ENCODE peak calls at places on chromosomes 16 and 17, in five cellular contexts. One of them, this sample, is unnamed.

GRCh38 chr16:89038221-89038721 is 55.4 kb upstream of the ACSF3 start:
- DNase-seq in A549: no peak
- DNase-seq in HepG2: no peak
- DNase-seq in GM12878: no peak
- DNase-seq in K562: no peak
- DNase-seq in this sample: no peak

GRCh38 chr17:79811036-79811887 is 14.4 kb upstream of the CBX8 start:
- DNase-seq in A549: peak; percentile 94
- DNase-seq in HepG2: peak; percentile 64
- DNase-seq in GM12878: no peak
- DNase-seq in K562: peak; percentile 77
- DNase-seq in this sample: no peak

GRCh38 chr16:61798741-61799140 is 237.5 kb downstream of the CDH8 start:
- DNase-seq in A549: no peak
- DNase-seq in HepG2: no peak
- DNase-seq in GM12878: no peak
- DNase-seq in K562: no peak
- DNase-seq in this sample: no peak

GRCh38 chr16:5073279-5073629 is 1.6 kb downstream of the ALG1 start:
- DNase-seq in A549: no peak
- DNase-seq in HepG2: no peak
- DNase-seq in GM12878: no peak
- DNase-seq in K562: no peak
- DNase-seq in this sample: peak; percentile 79

GRCh38 chr17:45364531-45365390 is 47.9 kb upstream of the MAP3K14 start:
- DNase-seq in A549: no peak
- DNase-seq in HepG2: no peak
- DNase-seq in GM12878: no peak
- DNase-seq in K562: no peak
- DNase-seq in this sample: peak; percentile 37

GRCh38 chr16:12340151-12340733 is 363.7 kb downstream of the SNX29 start:
- DNase-seq in A549: peak; percentile 31
- DNase-seq in HepG2: peak; percentile 74
- DNase-seq in GM12878: no peak
- DNase-seq in K562: peak; percentile 61
- DNase-seq in this sample: peak; percentile 73

GRCh38 chr16:20865420-20866126 is 34.6 kb downstream of the DCUN1D3 start:
- DNase-seq in A549: no peak
- DNase-seq in HepG2: no peak
- DNase-seq in GM12878: peak; percentile 64
- DNase-seq in K562: no peak
- DNase-seq in this sample: peak; percentile 64

GRCh38 chr16:67177743-67178699 is 5.7 kb downstream of the MATCAP1 start:
- DNase-seq in A549: peak; percentile 57
- DNase-seq in HepG2: peak; percentile 65
- DNase-seq in GM12878: no peak
- DNase-seq in K562: peak; percentile 70
- DNase-seq in this sample: peak; percentile 40

GRCh38 chr16:19330801-19331484 is 45.4 kb downstream of the CLEC19A start:
- DNase-seq in A549: peak; percentile 41
- DNase-seq in HepG2: peak; percentile 20
- DNase-seq in GM12878: no peak
- DNase-seq in K562: no peak
- DNase-seq in this sample: peak; percentile 33

GRCh38 chr17:82917656-82918345 is 78.0 kb upstream of the ZNF750 start:
- DNase-seq in A549: peak; percentile 31
- DNase-seq in HepG2: peak; percentile 23
- DNase-seq in GM12878: no peak
- DNase-seq in K562: peak; percentile 50
- DNase-seq in this sample: peak; percentile 23

GRCh38 chr17:2724783-2725164 is 13.2 kb upstream of the CLUH start:
- DNase-seq in A549: peak; percentile 77
- DNase-seq in HepG2: no peak
- DNase-seq in GM12878: no peak
- DNase-seq in K562: peak; percentile 36
- DNase-seq in this sample: peak; percentile 26

GRCh38 chr16:68335175-68335574 is 24.4 kb downstream of the PRMT7 start:
- DNase-seq in A549: no peak
- DNase-seq in HepG2: no peak
- DNase-seq in GM12878: no peak
- DNase-seq in K562: no peak
- DNase-seq in this sample: peak; percentile 42

GRCh38 chr16:55773859-55774549 is 58.9 kb downstream of the CES1 start:
- DNase-seq in A549: no peak
- DNase-seq in HepG2: no peak
- DNase-seq in GM12878: no peak
- DNase-seq in K562: no peak
- DNase-seq in this sample: no peak

GRCh38 chr17:50891577-50891989 is 25.4 kb upstream of the TOB1 start:
- DNase-seq in A549: no peak
- DNase-seq in HepG2: no peak
- DNase-seq in GM12878: no peak
- DNase-seq in K562: no peak
- DNase-seq in this sample: no peak

GRCh38 chr16:24853830-24854229 is 8.1 kb downstream of the SLC5A11 start:
- DNase-seq in A549: peak; percentile 68
- DNase-seq in HepG2: no peak
- DNase-seq in GM12878: no peak
- DNase-seq in K562: no peak
- DNase-seq in this sample: peak; percentile 66

GRCh38 chr16:29926675-29927522 is 873 bp upstream of the KCTD13 start:
- DNase-seq in A549: peak; percentile 35
- DNase-seq in HepG2: peak; percentile 35
- DNase-seq in GM12878: no peak
- DNase-seq in K562: no peak
- DNase-seq in this sample: peak; percentile 23

GRCh38 chr16:14527411-14528044 is 102.5 kb downstream of the PARN start:
- DNase-seq in A549: no peak
- DNase-seq in HepG2: no peak
- DNase-seq in GM12878: no peak
- DNase-seq in K562: no peak
- DNase-seq in this sample: peak; percentile 81

GRCh38 chr17:76500074-76500744 is 1.0 kb downstream of the RHBDF2 start:
- DNase-seq in A549: no peak
- DNase-seq in HepG2: no peak
- DNase-seq in GM12878: no peak
- DNase-seq in K562: no peak
- DNase-seq in this sample: no peak

GRCh38 chr16:1500465-1501150 is 7.4 kb downstream of the TELO2 start:
- DNase-seq in A549: no peak
- DNase-seq in HepG2: no peak
- DNase-seq in GM12878: no peak
- DNase-seq in K562: no peak
- DNase-seq in this sample: no peak

GRCh38 chr17:43584666-43585102 is 38.5 kb upstream of the ETV4 start:
- DNase-seq in A549: no peak
- DNase-seq in HepG2: peak; percentile 99
- DNase-seq in GM12878: no peak
- DNase-seq in K562: no peak
- DNase-seq in this sample: peak; percentile 52

GRCh38 chr17:78128616-78129384 is at the start of gene TMC6:
- DNase-seq in A549: peak; percentile 74
- DNase-seq in HepG2: peak; percentile 87
- DNase-seq in GM12878: no peak
- DNase-seq in K562: peak; percentile 94
- DNase-seq in this sample: no peak

GRCh38 chr17:42378597-42379594 is 9.3 kb downstream of the STAT3 start:
- DNase-seq in A549: no peak
- DNase-seq in HepG2: no peak
- DNase-seq in GM12878: peak; percentile 41
- DNase-seq in K562: no peak
- DNase-seq in this sample: peak; percentile 34

GRCh38 chr17:81210868-81211267 is 11.9 kb downstream of the CEP131 start:
- DNase-seq in A549: no peak
- DNase-seq in HepG2: no peak
- DNase-seq in GM12878: no peak
- DNase-seq in K562: no peak
- DNase-seq in this sample: no peak

GRCh38 chr17:46872421-46872820 is 21.0 kb downstream of the WNT9B start:
- DNase-seq in A549: no peak
- DNase-seq in HepG2: no peak
- DNase-seq in GM12878: no peak
- DNase-seq in K562: no peak
- DNase-seq in this sample: no peak

GRCh38 chr17:4533522-4534502 is 21.4 kb downstream of the MYBBP1A start:
- DNase-seq in A549: no peak
- DNase-seq in HepG2: peak; percentile 38
- DNase-seq in GM12878: no peak
- DNase-seq in K562: peak; percentile 29
- DNase-seq in this sample: no peak

GRCh38 chr16:24920568-24920967 is 74.8 kb downstream of the SLC5A11 start:
- DNase-seq in A549: no peak
- DNase-seq in HepG2: no peak
- DNase-seq in GM12878: no peak
- DNase-seq in K562: no peak
- DNase-seq in this sample: no peak

GRCh38 chr17:45262516-45263476 is 902 bp upstream of the SPATA32 start:
- DNase-seq in A549: no peak
- DNase-seq in HepG2: no peak
- DNase-seq in GM12878: no peak
- DNase-seq in K562: no peak
- DNase-seq in this sample: peak; percentile 73

GRCh38 chr16:67198238-67198734 is 645 bp upstream of the ELMO3 start:
- DNase-seq in A549: peak; percentile 93
- DNase-seq in HepG2: no peak
- DNase-seq in GM12878: no peak
- DNase-seq in K562: no peak
- DNase-seq in this sample: peak; percentile 29

GRCh38 chr17:32350662-32351418 is 883 bp downstream of the ZNF207 start:
- DNase-seq in A549: no peak
- DNase-seq in HepG2: peak; percentile 54
- DNase-seq in GM12878: no peak
- DNase-seq in K562: no peak
- DNase-seq in this sample: peak; percentile 62

GRCh38 chr17:45372325-45372869 is 55.6 kb upstream of the MAP3K14 start:
- DNase-seq in A549: peak; percentile 50
- DNase-seq in HepG2: no peak
- DNase-seq in GM12878: no peak
- DNase-seq in K562: no peak
- DNase-seq in this sample: peak; percentile 20

GRCh38 chr16:86590501-86591144 is 12.3 kb downstream of the FOXL1 start:
- DNase-seq in A549: no peak
- DNase-seq in HepG2: peak; percentile 32
- DNase-seq in GM12878: no peak
- DNase-seq in K562: no peak
- DNase-seq in this sample: peak; percentile 96

GRCh38 chr17:58516644-58517377 is 2.4 kb upstream of the MTMR4 start:
- DNase-seq in A549: no peak
- DNase-seq in HepG2: peak; percentile 90
- DNase-seq in GM12878: no peak
- DNase-seq in K562: no peak
- DNase-seq in this sample: no peak

GRCh38 chr17:40978752-40979151 is 5.4 kb downstream of the KRT40 start:
- DNase-seq in A549: no peak
- DNase-seq in HepG2: no peak
- DNase-seq in GM12878: no peak
- DNase-seq in K562: no peak
- DNase-seq in this sample: no peak

GRCh38 chr17:63707151-63707550 is 7.2 kb upstream of the LIMD2 start:
- DNase-seq in A549: no peak
- DNase-seq in HepG2: no peak
- DNase-seq in GM12878: no peak
- DNase-seq in K562: no peak
- DNase-seq in this sample: no peak
- TF ChIP-seq CEBPB in A549: no peak
- TF ChIP-seq CEBPB in HepG2: no peak
- TF ChIP-seq CEBPB in GM12878: no peak
- TF ChIP-seq CEBPB in K562: no peak
- TF ChIP-seq CEBPB in this sample: no peak

GRCh38 chr17:38428150-38428642 is at the start of gene ARHGAP23:
- DNase-seq in A549: peak; percentile 60
- DNase-seq in HepG2: no peak
- DNase-seq in GM12878: no peak
- DNase-seq in K562: peak; percentile 90
- DNase-seq in this sample: peak; percentile 72
- TF ChIP-seq SMC3 in A549: peak; percentile 4
- TF ChIP-seq SMC3 in HepG2: no peak
- TF ChIP-seq SMC3 in GM12878: no peak
- TF ChIP-seq SMC3 in K562: no peak
- TF ChIP-seq SMC3 in this sample: no peak

DNA sequence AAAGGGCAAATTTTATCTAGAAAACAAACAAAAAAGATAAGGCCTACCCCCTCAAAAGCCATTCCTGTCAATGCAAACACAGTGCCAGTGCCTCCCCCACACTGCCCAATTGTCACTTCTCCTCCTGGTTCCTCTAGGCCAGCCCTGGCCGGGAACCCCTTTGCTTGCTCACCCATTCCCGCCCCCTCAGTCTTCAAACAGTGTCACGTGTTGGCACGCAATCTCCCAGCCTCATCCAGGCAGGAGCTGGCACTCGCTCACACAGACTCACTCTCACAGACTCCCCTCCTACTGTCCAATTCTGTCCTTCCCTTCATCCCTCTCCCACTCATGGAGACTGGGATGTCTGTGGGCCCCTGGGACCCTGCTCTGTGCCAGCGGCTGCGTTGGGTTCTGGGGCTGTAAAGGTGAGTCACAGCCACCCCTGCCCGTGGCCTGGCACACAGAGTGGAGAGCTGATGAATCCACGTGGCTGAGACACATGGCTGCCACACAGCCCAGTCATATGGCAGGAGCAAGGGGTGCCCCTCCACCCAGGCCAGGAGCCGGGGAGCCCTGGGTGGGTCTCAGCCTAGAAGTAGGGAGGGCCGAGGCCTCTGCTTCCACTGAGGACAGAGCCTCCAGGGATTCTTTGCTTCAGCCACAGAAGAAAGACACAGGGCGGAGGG is 54.8 kb downstream of the VAC14 start:
- DNase-seq in A549: peak; percentile 68
- DNase-seq in HepG2: peak; percentile 92
- DNase-seq in GM12878: no peak
- DNase-seq in K562: peak; percentile 27
- DNase-seq in this sample: peak; percentile 94
- TF ChIP-seq CEBPB in A549: no peak
- TF ChIP-seq CEBPB in HepG2: peak; percentile 11
- TF ChIP-seq CEBPB in GM12878: no peak
- TF ChIP-seq CEBPB in K562: no peak
- TF ChIP-seq CEBPB in this sample: peak; percentile 65

DNA sequence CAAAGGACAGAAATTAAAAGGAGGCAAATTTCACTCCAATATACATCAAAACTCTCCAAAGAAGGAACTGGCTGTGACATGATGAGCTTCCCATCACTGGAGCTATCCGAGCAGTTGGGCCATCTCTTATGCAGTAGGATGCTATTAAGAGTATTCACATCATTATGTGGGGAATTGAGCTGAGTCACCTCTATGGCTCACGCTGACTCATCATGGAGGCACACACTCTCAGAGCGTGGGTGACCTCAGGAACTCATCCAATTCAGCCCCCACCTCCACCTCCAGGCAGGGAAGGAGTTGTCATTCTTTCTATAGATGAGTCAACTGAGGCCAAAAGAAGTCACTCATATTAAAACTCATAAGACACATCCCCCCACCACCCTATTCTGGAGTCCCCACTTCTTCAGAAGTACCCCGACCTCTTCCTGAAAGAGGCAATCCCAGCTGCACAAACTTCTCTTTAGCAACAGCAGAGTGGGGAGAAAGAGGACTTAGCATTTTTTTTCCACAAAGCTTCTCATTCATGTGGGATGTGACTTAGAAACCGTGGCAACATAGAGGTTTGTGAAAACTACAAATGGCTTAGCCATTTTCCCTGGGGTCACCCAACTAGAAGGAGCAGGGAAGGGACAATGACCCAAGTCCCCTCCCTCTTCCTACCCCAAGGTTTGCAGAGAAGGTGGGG is 32.5 kb downstream of the ABCC12 start:
- DNase-seq in A549: peak; percentile 94
- DNase-seq in HepG2: peak; percentile 32
- DNase-seq in GM12878: no peak
- DNase-seq in K562: peak; percentile 59
- DNase-seq in this sample: peak; percentile 100
- TF ChIP-seq SMC3 in A549: peak; percentile 31
- TF ChIP-seq SMC3 in HepG2: no peak
- TF ChIP-seq SMC3 in GM12878: no peak
- TF ChIP-seq SMC3 in K562: no peak
- TF ChIP-seq SMC3 in this sample: peak; percentile 2